ENCODE peak calls at places on chromosomes 4 and X, in four cellular contexts. One of them, this sample, is unnamed.

GRCh38 chr4:87865960-87866598 is 33.3 kb downstream of the MEPE start:
- DNase-seq in IMR-90: peak; percentile 28
- DNase-seq in H9: peak; percentile 65
- DNase-seq in H1: no peak
- DNase-seq in this sample: peak; percentile 99

GRCh38 chrX:15918003-15918402 is 63.4 kb upstream of the AP1S2 start:
- DNase-seq in H9: no peak
- DNase-seq in H1: no peak
- DNase-seq in IMR-90: no peak
- DNase-seq in this sample: no peak

GRCh38 chr4:127120706-127121105 is 512.1 kb upstream of the INTU start:
- DNase-seq in H1: no peak
- DNase-seq in IMR-90: no peak
- DNase-seq in H9: no peak
- DNase-seq in this sample: no peak

GRCh38 chrX:103170216-103170615 is 44.7 kb upstream of the BEX4 start:
- DNase-seq in IMR-90: peak; percentile 29
- DNase-seq in H9: no peak
- DNase-seq in H1: no peak
- DNase-seq in this sample: no peak

GRCh38 chr4:126986828-126987227 is 645.9 kb upstream of the INTU start:
- DNase-seq in H9: no peak
- DNase-seq in H1: no peak
- DNase-seq in IMR-90: peak; percentile 82
- DNase-seq in this sample: peak; percentile 6

GRCh38 chrX:44784241-44784640 is 59.6 kb upstream of the DUSP21 start:
- DNase-seq in H1: no peak
- DNase-seq in IMR-90: no peak
- DNase-seq in H9: no peak
- DNase-seq in this sample: no peak

GRCh38 chrX:39438603-39439602 is 637.6 kb downstream of the MID1IP1 start:
- DNase-seq in H1: no peak
- DNase-seq in H9: no peak
- DNase-seq in IMR-90: no peak
- DNase-seq in this sample: no peak

GRCh38 chr4:119493419-119493818 is 135.2 kb downstream of the PDE5A start:
- DNase-seq in H9: no peak
- DNase-seq in IMR-90: no peak
- DNase-seq in H1: no peak
- DNase-seq in this sample: no peak

GRCh38 chr4:55214172-55214571 is 88.8 kb upstream of the KDR start:
- DNase-seq in H9: no peak
- DNase-seq in IMR-90: no peak
- DNase-seq in H1: no peak
- DNase-seq in this sample: peak; percentile 77

GRCh38 chr4:143625632-143626031 is 74.8 kb downstream of the FREM3 start:
- DNase-seq in IMR-90: no peak
- DNase-seq in H1: no peak
- DNase-seq in H9: no peak
- DNase-seq in this sample: no peak

GRCh38 chr4:143313996-143314395 is 22.7 kb upstream of the GAB1 start:
- DNase-seq in H9: no peak
- DNase-seq in IMR-90: no peak
- DNase-seq in H1: no peak
- DNase-seq in this sample: no peak

GRCh38 chr4:32400870-32401269 is 1680.7 kb downstream of the PCDH7 start:
- DNase-seq in H1: no peak
- DNase-seq in H9: no peak
- DNase-seq in IMR-90: no peak
- DNase-seq in this sample: no peak

GRCh38 chr4:26252349-26252748 is 68.5 kb upstream of the RBPJ start:
- DNase-seq in H1: no peak
- DNase-seq in IMR-90: no peak
- DNase-seq in H9: no peak
- DNase-seq in this sample: peak; percentile 20

GRCh38 chr4:62683799-62684566 is 1483.9 kb downstream of the ADGRL3 start:
- DNase-seq in H1: no peak
- DNase-seq in H9: no peak
- DNase-seq in IMR-90: no peak
- DNase-seq in this sample: no peak

GRCh38 chrX:120015145-120016067 is 62.1 kb downstream of the RHOXF2B start:
- DNase-seq in IMR-90: no peak
- DNase-seq in H9: peak; percentile 50
- DNase-seq in H1: peak; percentile 53
- DNase-seq in this sample: peak; percentile 15

GRCh38 chr4:116733368-116733767 is 352.0 kb downstream of the TRAM1L1 start:
- DNase-seq in H9: no peak
- DNase-seq in H1: no peak
- DNase-seq in IMR-90: no peak
- DNase-seq in this sample: no peak

GRCh38 chr4:163237856-163238255 is 71.2 kb upstream of the NAF1 start:
- DNase-seq in H9: no peak
- DNase-seq in IMR-90: no peak
- DNase-seq in H1: no peak
- DNase-seq in this sample: no peak

GRCh38 chrX:38881066-38881465 is 79.8 kb downstream of the MID1IP1 start:
- DNase-seq in H9: no peak
- DNase-seq in H1: no peak
- DNase-seq in IMR-90: no peak
- DNase-seq in this sample: no peak

GRCh38 chr4:88441696-88442095 is 15.2 kb upstream of the HERC5 start:
- DNase-seq in H1: no peak
- DNase-seq in H9: no peak
- DNase-seq in IMR-90: no peak
- DNase-seq in this sample: no peak

GRCh38 chrX:41110801-41111625 is 25.8 kb downstream of the USP9X start:
- DNase-seq in IMR-90: peak; percentile 43
- DNase-seq in H1: no peak
- DNase-seq in H9: no peak
- DNase-seq in this sample: peak; percentile 42

GRCh38 chrX:31508338-31508737 is 436.5 kb upstream of the FTHL17 start:
- DNase-seq in IMR-90: peak; percentile 60
- DNase-seq in H1: no peak
- DNase-seq in H9: no peak
- DNase-seq in this sample: peak; percentile 25

GRCh38 chr4:153233761-153234371 is 29.6 kb downstream of the TRIM2 start:
- DNase-seq in H9: no peak
- DNase-seq in H1: no peak
- DNase-seq in IMR-90: peak; percentile 93
- DNase-seq in this sample: peak; percentile 67

GRCh38 chr4:127852661-127853060 is 28.0 kb upstream of the PLK4 start:
- DNase-seq in IMR-90: no peak
- DNase-seq in H1: no peak
- DNase-seq in H9: peak; percentile 63
- DNase-seq in this sample: peak; percentile 26

GRCh38 chrX:35025820-35026219 is 83.2 kb downstream of the FAM47B start:
- DNase-seq in IMR-90: no peak
- DNase-seq in H9: no peak
- DNase-seq in H1: no peak
- DNase-seq in this sample: no peak

GRCh38 chr4:186924723-186925122 is 201.1 kb upstream of the FAT1 start:
- DNase-seq in H9: no peak
- DNase-seq in IMR-90: peak; percentile 40
- DNase-seq in H1: no peak
- DNase-seq in this sample: no peak

GRCh38 chr4:174520655-174521054 is 1.6 kb downstream of the HPGD start:
- DNase-seq in IMR-90: no peak
- DNase-seq in H9: no peak
- DNase-seq in H1: no peak
- DNase-seq in this sample: no peak

GRCh38 chr4:148054275-148054674 is 322.4 kb downstream of the ARHGAP10 start:
- DNase-seq in IMR-90: no peak
- DNase-seq in H9: no peak
- DNase-seq in H1: no peak
- DNase-seq in this sample: no peak

GRCh38 chr4:98778206-98778605 is 119.8 kb upstream of the TSPAN5 start:
- DNase-seq in H9: no peak
- DNase-seq in IMR-90: peak; percentile 91
- DNase-seq in H1: no peak
- DNase-seq in this sample: no peak

GRCh38 chr4:181030961-181031360 is 1212.2 kb upstream of the TENM3 start:
- DNase-seq in H1: no peak
- DNase-seq in H9: no peak
- DNase-seq in IMR-90: peak; percentile 41
- DNase-seq in this sample: no peak

GRCh38 chr4:54101190-54102041 is 1.5 kb downstream of the GSX2 start:
- DNase-seq in H9: peak; percentile 64
- DNase-seq in IMR-90: no peak
- DNase-seq in H1: peak; percentile 70
- DNase-seq in this sample: peak; percentile 23

GRCh38 chr4:54098375-54098774 is 1.6 kb upstream of the GSX2 start:
- DNase-seq in H9: no peak
- DNase-seq in H1: no peak
- DNase-seq in IMR-90: no peak
- DNase-seq in this sample: peak; percentile 16

GRCh38 chr4:54099287-54099958 is 540 bp upstream of the GSX2 start:
- DNase-seq in H1: peak; percentile 72
- DNase-seq in H9: peak; percentile 57
- DNase-seq in IMR-90: no peak
- DNase-seq in this sample: peak; percentile 29

GRCh38 chr4:54100607-54101189 is 735 bp downstream of the GSX2 start:
- DNase-seq in IMR-90: no peak
- DNase-seq in H1: peak; percentile 61
- DNase-seq in H9: peak; percentile 31
- DNase-seq in this sample: no peak

DNA sequence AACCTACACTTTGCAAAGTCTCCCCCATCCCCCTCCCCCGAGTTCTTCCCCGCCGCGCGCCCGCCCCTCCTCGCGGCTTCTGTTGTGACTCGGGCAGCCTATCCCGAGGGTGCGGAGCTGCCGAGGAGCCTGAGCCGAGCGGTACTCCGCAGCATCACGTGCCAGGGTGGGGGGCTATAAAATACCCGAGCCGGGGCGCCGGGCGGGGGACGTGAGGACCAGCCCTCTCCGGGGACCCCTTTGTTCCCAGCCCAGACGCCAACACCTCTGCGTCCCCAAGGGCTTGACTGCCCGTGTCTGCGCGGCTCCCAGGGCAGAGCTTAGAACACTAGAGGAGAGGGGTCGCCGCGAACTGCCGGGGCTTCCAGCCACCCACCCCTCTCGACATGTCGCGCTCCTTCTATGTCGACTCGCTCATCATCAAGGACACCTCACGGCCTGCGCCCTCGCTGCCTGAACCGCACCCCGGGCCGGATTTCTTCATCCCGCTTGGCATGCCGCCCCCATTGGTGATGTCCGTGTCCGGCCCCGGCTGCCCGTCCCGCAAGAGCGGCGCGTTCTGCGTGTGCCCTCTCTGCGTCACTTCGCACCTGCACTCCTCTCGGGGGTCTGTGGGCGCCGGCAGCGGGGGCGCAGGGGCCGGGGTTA is at the start of gene GSX2:
- DNase-seq in IMR-90: no peak
- DNase-seq in H9: peak; percentile 53
- DNase-seq in H1: peak; percentile 74
- DNase-seq in this sample: peak; percentile 11
- H2BK15ac ChIP-seq in IMR-90: no peak within 1 kb of the TSS
- H2BK15ac ChIP-seq in H9: no peak within 1 kb of the TSS
- H2BK15ac ChIP-seq in H1: peak within 1 kb of the TSS; percentile 75
- H2BK15ac ChIP-seq in this sample: no peak within 1 kb of the TSS

DNA sequence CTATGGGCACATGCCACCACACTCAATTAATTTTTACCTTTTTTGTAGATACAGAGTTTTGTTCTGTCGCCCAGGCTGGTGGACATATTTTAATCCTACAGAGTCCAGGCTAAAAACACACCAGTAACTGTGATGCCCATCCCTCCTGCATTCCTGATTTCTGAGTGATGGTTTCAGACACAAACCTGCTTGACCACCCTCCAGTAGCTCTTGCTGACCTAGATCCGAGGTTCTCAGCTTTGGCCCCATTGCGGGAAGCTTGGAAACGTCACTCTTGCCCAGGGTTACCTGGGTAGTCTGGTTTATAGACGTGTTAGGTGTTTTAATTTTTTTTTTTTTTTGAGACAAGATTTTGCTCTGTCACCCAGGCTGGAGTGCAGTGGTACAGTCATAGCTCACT is 7.5 kb downstream of the CD99 start:
- DNase-seq in IMR-90: no peak
- DNase-seq in H9: no peak
- DNase-seq in H1: no peak
- DNase-seq in this sample: no peak
- H3K9ac ChIP-seq in IMR-90: no peak overlapping the region
- H3K9ac ChIP-seq in H9: no peak overlapping the region
- H3K9ac ChIP-seq in H1: no peak overlapping the region
- H3K9ac ChIP-seq in this sample: no peak overlapping the region

GRCh38 chrX:135193740-135194139 is 22.5 kb upstream of the CT55 start:
- DNase-seq in H9: no peak
- DNase-seq in IMR-90: no peak
- DNase-seq in H1: no peak
- DNase-seq in this sample: no peak
- H4K5ac ChIP-seq in H9: no peak overlapping the region
- H4K5ac ChIP-seq in IMR-90: no peak overlapping the region
- H4K5ac ChIP-seq in H1: no peak overlapping the region
- H4K5ac ChIP-seq in this sample: no peak overlapping the region

DNA sequence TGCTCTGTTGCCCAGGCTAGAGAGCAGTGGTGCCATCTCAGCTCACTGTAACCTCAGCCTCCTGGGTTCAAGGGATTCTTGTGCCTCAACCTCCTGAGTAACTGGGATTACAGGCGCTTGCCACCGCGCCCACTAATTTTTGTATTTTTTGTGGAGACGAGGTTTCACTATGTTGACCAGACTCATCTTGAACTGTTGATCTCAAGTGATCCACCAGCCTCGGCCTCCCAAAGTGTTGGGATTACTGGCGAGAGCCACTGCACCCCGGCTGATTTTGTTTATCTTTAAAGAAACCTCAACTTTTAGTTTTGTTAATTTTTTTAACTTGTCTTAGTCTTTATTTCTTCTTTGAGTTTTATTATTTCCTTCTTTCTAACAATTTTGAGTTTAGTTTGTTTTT is 163.2 kb downstream of the SLC4A4 start:
- DNase-seq in H9: no peak
- DNase-seq in IMR-90: no peak
- DNase-seq in H1: no peak
- DNase-seq in this sample: no peak
- H2BK15ac ChIP-seq in H9: no peak overlapping the region
- H2BK15ac ChIP-seq in IMR-90: no peak overlapping the region
- H2BK15ac ChIP-seq in H1: no peak overlapping the region
- H2BK15ac ChIP-seq in this sample: no peak overlapping the region